ENCODE peak calls at places on chromosomes 7 and 10, in five cellular contexts. Q, N, Y, G and H are unnamed samples.

GRCh38 chr7:3895341-3895740 is 594.3 kb downstream of the SDK1 start:
- DNase-seq in Y (no peak), G (no peak), Q (no peak), N (no peak), H (no peak)

GRCh38 chr10:122544493-122544892 is 16.1 kb upstream of the DMBT1 start:
- DNase-seq in Y (no peak), G (no peak), Q (no peak), N (no peak), H (no peak)

GRCh38 chr7:39950473-39951155 is 558 bp downstream of the CDK13 start:
- DNase-seq in Y (peak), Q (peak), G (peak), N (peak), H (peak)

GRCh38 chr7:80533287-80533686 is 21.4 kb upstream of the GNAT3 start:
- DNase-seq in N (no peak), Y (no peak), G (no peak), Q (peak), H (no peak)

GRCh38 chr7:867406-868188 is 8.8 kb upstream of the GET4 start:
- DNase-seq in Q (peak), Y (no peak), N (no peak), G (peak), H (no peak)

GRCh38 chr10:34732926-34733325 is 82.2 kb downstream of the PARD3 start:
- DNase-seq in G (no peak), Y (no peak), Q (peak), N (peak), H (no peak)

GRCh38 chr7:131607291-131608111 is 51.1 kb upstream of the PODXL start:
- DNase-seq in Q (no peak), Y (no peak), G (peak), N (no peak), H (peak)

GRCh38 chr7:87213252-87213651 is 6.3 kb downstream of the TMEM243 start:
- DNase-seq in Q (no peak), N (no peak), Y (no peak), G (no peak), H (no peak)